ENCODE peak calls at places on chromosome 16, in eight cellular contexts. B is ELR; N is aorta; J is nucleus accumbens; G is mucosa of descending colon; P is stimulated activated CD8-positive, alpha-beta memory T cell treated with anti-CD3 and anti-CD28 coated beads, Interleukin-15, amount 100 ng/mL, for 48 hours; M is GM04504; V is activated CD4-positive, alpha-beta T cell treated with anti-CD3 and anti-CD28 coated beads, Interleukin-2, amount 50 U/mL, for 4 hours. T is an unnamed sample.

GRCh38 chr16:21083729-21084268 is 66.8 kb downstream of the DNAH3 start:
- DNase-seq in B (peak; percentile 64), N (peak; percentile 69), J (no peak), G (no peak), P (peak; percentile 19), M (no peak), V (peak; percentile 28), T (peak; percentile 74)

GRCh38 chr16:20853076-20853597 is 46.8 kb downstream of the REXO5 start:
- DNase-seq in B (no peak), N (no peak), J (no peak), G (no peak), P (no peak), M (no peak), V (no peak), T (no peak)

GRCh38 chr16:75345711-75346110 is 87.6 kb downstream of the CFDP1 start:
- DNase-seq in B (no peak), N (no peak), J (no peak), G (no peak), P (no peak), M (no peak), V (no peak), T (no peak)

GRCh38 chr16:4365615-4366014 is 6.0 kb upstream of the VASN start:
- DNase-seq in B (no peak), N (no peak), J (no peak), G (no peak), P (no peak), M (no peak), V (no peak), T (no peak)

GRCh38 chr16:59783191-59783590 is 1049.1 kb upstream of the GOT2 start:
- DNase-seq in B (peak; percentile 75), N (no peak), J (no peak), G (no peak), P (no peak), M (peak; percentile 36), V (no peak), T (no peak)

GRCh38 chr16:77211880-77212735 is 12.9 kb downstream of the SYCE1L start:
- DNase-seq in B (peak; percentile 8), N (peak; percentile 68), J (no peak), G (peak; percentile 77), P (peak; percentile 66), M (no peak), V (peak; percentile 71), T (no peak)

GRCh38 chr16:4454618-4455017 is 19.8 kb downstream of the NMRAL1 start:
- DNase-seq in B (no peak), N (no peak), J (no peak), G (no peak), P (no peak), M (no peak), V (no peak), T (no peak)

GRCh38 chr16:14378684-14379467 is 251.2 kb downstream of the PARN start:
- DNase-seq in B (peak; percentile 84), N (no peak), J (no peak), G (no peak), P (no peak), M (no peak), V (no peak), T (no peak)

GRCh38 chr16:28136751-28137434 is 73.4 kb upstream of the GSG1L start:
- DNase-seq in B (no peak), N (no peak), J (no peak), G (no peak), P (no peak), M (no peak), V (peak; percentile 18), T (peak; percentile 30)

GRCh38 chr16:88650749-88651275 is at the start of gene CYBA:
- DNase-seq in B (peak; percentile 72), N (peak; percentile 92), J (no peak), G (peak; percentile 95), P (peak; percentile 86), M (no peak), V (peak; percentile 57), T (peak; percentile 70)

GRCh38 chr16:65524997-65525396 is 403.1 kb upstream of the CDH11 start:
- DNase-seq in B (peak; percentile 45), N (peak; percentile 64), J (no peak), G (no peak), P (no peak), M (no peak), V (no peak), T (no peak)

GRCh38 chr16:87816507-87817100 is 50.8 kb upstream of the KLHDC4 start:
- DNase-seq in B (no peak), N (no peak), J (no peak), G (no peak), P (no peak), M (no peak), V (no peak), T (no peak)

GRCh38 chr16:67663151-67663876 is 2.6 kb downstream of the PARD6A start:
- DNase-seq in B (peak; percentile 55), N (no peak), J (no peak), G (no peak), P (no peak), M (no peak), V (no peak), T (no peak)

GRCh38 chr16:58458634-58459343 is 41.2 kb upstream of the NDRG4 start:
- DNase-seq in B (no peak), N (no peak), J (no peak), G (no peak), P (no peak), M (no peak), V (no peak), T (no peak)

GRCh38 chr16:85936761-85937343 is 37.9 kb downstream of the IRF8 start:
- DNase-seq in B (peak; percentile 9), N (no peak), J (no peak), G (peak; percentile 7), P (no peak), M (no peak), V (peak; percentile 27), T (no peak)

GRCh38 chr16:11682655-11683096 is 14.4 kb downstream of the SNN start:
- DNase-seq in B (peak; percentile 89), N (no peak), J (no peak), G (no peak), P (no peak), M (peak; percentile 74), V (no peak), T (no peak)

GRCh38 chr16:1828645-1829410 is 1.8 kb downstream of the FAHD1 start:
- DNase-seq in B (no peak), N (no peak), J (no peak), G (no peak), P (no peak), M (no peak), V (no peak), T (no peak)